ENCODE peak calls at places on chromosomes 11 and 22, in ten cellular contexts. V is CD8-positive, alpha-beta memory T cell; I is osteoblast; J is neuronal stem cell; W is transverse colon; H is pancreas; N is tibial nerve; F is thyroid gland; Y is mammary epithelial cell; L is H7. G is an unnamed sample. For H3K27me3 and H3K36me3, the result is how much of the 10 kb centered on the place peaks cover.

GRCh38 chr22:36334081-36334831 is 53.5 kb downstream of the MYH9 start:
- DNase-seq in V (peak), I (peak), J (no peak), W (peak), H (no peak), N (no peak), F (no peak), Y (no peak), L (peak), G (no peak)

GRCh38 chr11:64677441-64678023 is 45.5 kb downstream of the NRXN2 start:
- DNase-seq in V (no peak), I (peak), J (no peak), W (no peak), H (no peak), N (no peak), F (no peak), Y (no peak), L (no peak), G (no peak)

GRCh38 chr11:117572129-117572528 is 224.9 kb downstream of the DSCAML1 start:
- DNase-seq in V (no peak), I (no peak), J (no peak), W (no peak), H (no peak), N (no peak), F (no peak), Y (no peak), L (no peak), G (no peak)

GRCh38 chr11:78397398-78397797 is 20.2 kb downstream of the GAB2 start:
- DNase-seq in V (no peak), I (no peak), J (no peak), W (no peak), H (no peak), N (no peak), F (no peak), Y (no peak), L (no peak), G (no peak)

GRCh38 chr11:87425391-87425790 is 387.7 kb downstream of the TMEM135 start:
- DNase-seq in V (no peak), I (peak), J (no peak), W (no peak), H (no peak), N (no peak), F (no peak), Y (peak), L (no peak), G (no peak)

GRCh38 chr22:12601870-12602779 is 2925.9 kb upstream of the OR11H1 start:
- DNase-seq in V (no peak), I (no peak), J (no peak), W (no peak), H (peak), N (no peak), F (no peak), Y (no peak), L (no peak), G (peak)

GRCh38 chr11:44949160-44950035 is 1.3 kb downstream of the TP53I11 start:
- DNase-seq in V (peak), I (no peak), J (peak), W (peak), H (peak), N (no peak), F (peak), Y (no peak), L (peak), G (no peak)

GRCh38 chr11:129460714-129461113 is 85.1 kb downstream of the BARX2 start:
- DNase-seq in V (no peak), I (no peak), J (no peak), W (no peak), H (no peak), N (no peak), F (no peak), Y (no peak), L (no peak), G (peak)

GRCh38 chr11:2574553-2575535 is 125.0 kb downstream of the KCNQ1OT1 start:
- DNase-seq in V (no peak), I (peak), J (no peak), W (peak), H (peak), N (no peak), F (no peak), Y (peak), L (no peak), G (peak)

GRCh38 chr22:27809226-27809625 is 7.7 kb upstream of the MN1 start:
- DNase-seq in V (no peak), I (no peak), J (no peak), W (no peak), H (no peak), N (no peak), F (no peak), Y (no peak), L (peak), G (no peak)

GRCh38 chr11:115920841-115921480 is 416.7 kb upstream of the CADM1 start:
- DNase-seq in V (no peak), I (no peak), J (no peak), W (no peak), H (no peak), N (no peak), F (peak), Y (no peak), L (no peak), G (no peak)

GRCh38 chr22:23692598-23693291 is 1.9 kb downstream of the RGL4 start:
- DNase-seq in V (no peak), I (no peak), J (no peak), W (no peak), H (peak), N (no peak), F (no peak), Y (no peak), L (peak), G (no peak)

GRCh38 chr11:64864473-64865285 is 13.7 kb downstream of the EHD1 start:
- DNase-seq in V (no peak), I (peak), J (no peak), W (peak), H (no peak), N (peak), F (no peak), Y (peak), L (peak), G (no peak)

GRCh38 chr11:64581057-64581523 is 9.9 kb upstream of the SLC22A12 start:
- DNase-seq in V (no peak), I (peak), J (no peak), W (no peak), H (peak), N (no peak), F (no peak), Y (no peak), L (no peak), G (no peak)

GRCh38 chr22:22110548-22111266 is 128.1 kb upstream of the TOP3B start:
- DNase-seq in V (no peak), I (peak), J (peak), W (peak), H (no peak), N (no peak), F (peak), Y (peak), L (peak), G (no peak)

GRCh38 chr11:66313321-66314185 is 3.3 kb downstream of the CD248 start:
- DNase-seq in V (no peak), I (peak), J (peak), W (no peak), H (no peak), N (no peak), F (no peak), Y (no peak), L (peak), G (no peak)

GRCh38 chr22:20805972-20806471 is 32.1 kb downstream of the SERPIND1 start:
- DNase-seq in V (no peak), I (peak), J (no peak), W (no peak), H (peak), N (no peak), F (no peak), Y (no peak), L (peak), G (no peak)

GRCh38 chr22:27970596-27971220 is 51.7 kb upstream of the PITPNB start:
- DNase-seq in V (no peak), I (no peak), J (no peak), W (no peak), H (no peak), N (no peak), F (no peak), Y (no peak), L (no peak), G (no peak)

GRCh38 chr11:723120-723883 is 17.3 kb downstream of the EPS8L2 start:
- DNase-seq in V (no peak), I (peak), J (no peak), W (peak), H (no peak), N (peak), F (peak), Y (peak), L (peak), G (no peak)

GRCh38 chr11:58742981-58743880 is 11.5 kb upstream of the GLYAT start:
- DNase-seq in V (no peak), I (no peak), J (no peak), W (no peak), H (no peak), N (no peak), F (no peak), Y (no peak), L (no peak), G (no peak)

GRCh38 chr22:20395181-20395896 is 1.4 kb downstream of the ZNF74 start:
- DNase-seq in V (no peak), I (no peak), J (no peak), W (no peak), H (no peak), N (no peak), F (peak), Y (no peak), L (no peak), G (no peak)

GRCh38 chr11:85665756-85666155 is 827 bp upstream of the CREBZF start:
- DNase-seq in V (no peak), I (no peak), J (no peak), W (no peak), H (no peak), N (no peak), F (no peak), Y (no peak), L (no peak), G (no peak)

GRCh38 chr11:11913395-11913794 is 71.6 kb downstream of the USP47 start:
- DNase-seq in V (no peak), I (no peak), J (no peak), W (no peak), H (no peak), N (no peak), F (no peak), Y (no peak), L (no peak), G (no peak)

GRCh38 chr22:21977814-21978213 is 4.8 kb downstream of the TOP3B start:
- DNase-seq in V (no peak), I (peak), J (no peak), W (no peak), H (no peak), N (no peak), F (no peak), Y (no peak), L (no peak), G (no peak)

GRCh38 chr11:73652856-73653559 is 6.6 kb downstream of the PLEKHB1 start:
- DNase-seq in V (no peak), I (no peak), J (no peak), W (no peak), H (no peak), N (no peak), F (no peak), Y (peak), L (no peak), G (no peak)

GRCh38 chr11:119712006-119712405 is 17.0 kb downstream of the NECTIN1 start:
- DNase-seq in V (no peak), I (peak), J (no peak), W (no peak), H (no peak), N (no peak), F (no peak), Y (no peak), L (no peak), G (no peak)

GRCh38 chr22:29842740-29843139 is 4.7 kb upstream of the ASCC2 start:
- DNase-seq in V (no peak), I (peak), J (no peak), W (no peak), H (no peak), N (peak), F (no peak), Y (peak), L (no peak), G (no peak)

GRCh38 chr11:131745405-131745804 is 375.0 kb downstream of the NTM start:
- DNase-seq in V (no peak), I (no peak), J (no peak), W (no peak), H (no peak), N (no peak), F (no peak), Y (no peak), L (no peak), G (no peak)

GRCh38 chr11:124643605-124644425 is 21.2 kb downstream of the TBRG1 start:
- DNase-seq in V (no peak), I (peak), J (no peak), W (no peak), H (no peak), N (no peak), F (no peak), Y (peak), L (no peak), G (no peak)

GRCh38 chr11:75858613-75859012 is 43.6 kb downstream of the UVRAG start:
- DNase-seq in V (no peak), I (no peak), J (no peak), W (no peak), H (no peak), N (no peak), F (peak), Y (peak), L (no peak), G (no peak)

GRCh38 chr11:129699711-129700304 is 115.8 kb upstream of the TMEM45B start:
- DNase-seq in V (no peak), I (peak), J (no peak), W (no peak), H (no peak), N (no peak), F (no peak), Y (peak), L (no peak), G (no peak)

GRCh38 chr22:39543095-39543494 is 10.5 kb upstream of the RPS19BP1 start:
- DNase-seq in V (no peak), I (no peak), J (no peak), W (no peak), H (no peak), N (no peak), F (peak), Y (no peak), L (peak), G (no peak)

DNA sequence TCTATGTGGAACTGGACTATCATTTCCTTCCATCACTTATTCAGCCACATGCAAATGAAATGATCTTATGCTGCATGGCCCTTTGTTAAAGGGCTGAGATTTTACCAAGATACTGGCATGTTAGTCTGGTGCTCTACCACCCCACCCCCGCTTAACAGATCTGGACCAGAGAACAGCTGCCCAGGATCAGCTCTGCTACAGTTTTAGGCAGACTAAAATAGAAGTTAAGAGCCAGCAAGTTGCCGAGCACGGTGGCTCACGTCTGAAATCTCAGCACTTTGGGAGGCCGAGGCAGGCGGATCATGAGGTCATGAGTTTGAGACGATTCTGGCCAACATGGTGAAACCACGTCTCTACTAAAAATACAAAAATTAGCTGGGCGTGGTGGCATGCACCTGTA is 4.6 kb downstream of the DDB1 start:
- DNase-seq in V (no peak), I (no peak), J (no peak), W (no peak), H (no peak), N (no peak), F (no peak), Y (no peak), L (no peak), G (no peak)
- H3K27me3 ChIP-seq in V (under half), I (under half), J (under half), W (under half), H (under half), N (under half), F (under half), Y (under half), L (under half), G (under half)

GRCh38 chr22:50456466-50457234 is 18.2 kb downstream of the SBF1 start:
- DNase-seq in V (no peak), I (no peak), J (no peak), W (no peak), H (no peak), N (no peak), F (peak), Y (no peak), L (peak), G (no peak)
- H3K36me3 ChIP-seq in V (under half), I (half or more), J (half or more), W (half or more), H (under half), N (half or more), F (half or more), Y (under half), L (under half), G (half or more)

DNA sequence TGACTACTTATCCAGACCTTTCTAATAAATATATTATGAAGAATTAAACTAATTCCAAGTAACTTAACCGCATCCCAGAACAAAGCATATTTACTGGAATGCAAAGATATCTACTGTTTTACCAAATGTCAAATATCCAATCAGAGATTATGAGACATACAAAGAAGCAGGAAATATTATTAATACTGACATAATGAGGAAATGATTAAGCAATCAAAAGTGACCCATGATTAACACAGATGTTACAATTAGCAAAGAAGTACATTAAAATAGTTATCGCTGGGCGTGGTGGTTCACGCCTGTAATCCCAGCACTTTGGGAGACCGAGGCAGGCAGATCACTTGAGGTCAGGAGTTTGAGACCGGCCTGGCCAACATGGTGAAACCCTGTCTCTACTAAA is 105.2 kb downstream of the WNT7B start:
- DNase-seq in V (no peak), I (no peak), J (no peak), W (no peak), H (no peak), N (no peak), F (no peak), Y (no peak), L (no peak), G (no peak)
- H3K27me3 ChIP-seq in V (under half), I (under half), J (under half), W (half or more), H (under half), N (under half), F (under half), Y (under half), L (under half), G (half or more)

DNA sequence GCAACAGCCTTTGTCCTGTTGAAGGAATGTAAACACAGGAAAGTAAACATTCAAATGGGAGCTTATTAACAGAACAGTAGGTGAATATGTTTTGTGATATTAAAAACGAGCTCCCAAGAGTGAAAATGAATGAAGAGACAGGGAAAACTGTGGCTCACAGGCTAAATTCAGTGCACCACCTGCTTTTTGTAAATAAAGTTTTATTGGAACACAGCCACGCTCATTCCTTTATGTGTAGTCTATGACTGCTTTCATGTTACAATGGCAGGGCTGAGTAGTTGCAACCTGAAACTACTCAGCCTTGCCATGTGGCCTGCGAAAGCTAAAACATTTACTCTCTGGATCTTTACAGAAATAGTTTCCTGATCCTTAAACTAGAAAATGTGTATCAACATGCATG is 136.9 kb downstream of the MYO18B start:
- DNase-seq in V (no peak), I (no peak), J (no peak), W (no peak), H (no peak), N (no peak), F (no peak), Y (no peak), L (no peak), G (no peak)
- H3K36me3 ChIP-seq in V (under half), I (under half), J (under half), W (under half), H (under half), N (under half), F (under half), Y (under half), L (under half), G (under half)

G was measured in stomach.